ENCODE peak calls at places on chromosomes 13 and 19, in nine cellular contexts. M is activated CD4-positive, alpha-beta memory T cell treated with anti-CD3 and anti-CD28 coated beads, Interleukin-2, amount 10 ng/mL, durations not matched to agents 7 days and 5 days; Q is activated effector memory CD4-positive, alpha-beta T cell treated with Interleukin-2 at 50 U/mL for 16 hours; S is activated CD4-positive, alpha-beta T cell treated with anti-CD3 and anti-CD28 coated beads, Interleukin-2, amount 50 U/mL, for 24 hours; C is AG10803; B is psoas muscle; D is memory B cell; X is kidney glomerular epithelial cell; L is CD8-positive, alpha-beta T cell. J is an unnamed sample.

GRCh38 chr19:1445185-1445931 is 4.6 kb upstream of the APC2 start:
- DNase-seq in M (peak), Q (peak), S (peak), C (peak), B (peak), D (peak), X (peak), L (peak), J (no peak)

GRCh38 chr19:50720921-50721291 is 1.3 kb upstream of the SHANK1 start:
- DNase-seq in M (no peak), Q (no peak), S (no peak), C (peak), B (no peak), D (no peak), X (no peak), L (no peak), J (no peak)

GRCh38 chr13:74904547-74904946 is 577.4 kb downstream of the TBC1D4 start:
- DNase-seq in M (no peak), Q (no peak), S (no peak), C (no peak), B (no peak), D (no peak), X (no peak), L (no peak), J (no peak)

GRCh38 chr13:94112227-94112626 is 367.3 kb downstream of the DCT start:
- DNase-seq in M (no peak), Q (no peak), S (no peak), C (peak), B (no peak), D (no peak), X (peak), L (no peak), J (peak)

GRCh38 chr13:71618154-71618553 is 248.8 kb downstream of the DACH1 start:
- DNase-seq in M (no peak), Q (no peak), S (no peak), C (no peak), B (no peak), D (no peak), X (no peak), L (no peak), J (peak)

GRCh38 chr13:105587786-105588185 is 947.7 kb downstream of the EFNB2 start:
- DNase-seq in M (no peak), Q (no peak), S (no peak), C (no peak), B (no peak), D (no peak), X (peak), L (no peak), J (peak)

GRCh38 chr19:8654591-8655339 is 24.3 kb downstream of the NFILZ start:
- DNase-seq in M (peak), Q (peak), S (peak), C (peak), B (peak), D (peak), X (peak), L (peak), J (no peak)

GRCh38 chr13:111474136-111475002 is 153.9 kb downstream of the TEX29 start:
- DNase-seq in M (peak), Q (no peak), S (no peak), C (peak), B (no peak), D (no peak), X (peak), L (no peak), J (peak)

GRCh38 chr13:24627864-24628418 is 52.3 kb upstream of the ATP12A start:
- DNase-seq in M (no peak), Q (no peak), S (no peak), C (no peak), B (no peak), D (no peak), X (no peak), L (no peak), J (no peak)

GRCh38 chr19:18470153-18470552 is 32.2 kb upstream of the ISYNA1 start:
- DNase-seq in M (peak), Q (no peak), S (no peak), C (no peak), B (no peak), D (no peak), X (no peak), L (no peak), J (no peak)

J was measured in astrocyte.